ENCODE peak calls at places on chromosome 15, in five cellular contexts. N, M, Q, A and I are unnamed samples.
A peak's percentile ranks its signal among the peaks of the same experiment; 100 is the strongest.

GRCh38 chr15:95558131-95558530 is 772.4 kb upstream of the NR2F2 start:
- DNase-seq in N (no peak), M (peak; percentile 20), Q (peak; percentile 22), A (no peak), I (peak; percentile 29)

GRCh38 chr15:100198442-100198841 is 143.3 kb downstream of the ADAMTS17 start:
- DNase-seq in N (no peak), M (no peak), Q (no peak), A (no peak), I (no peak)

GRCh38 chr15:90004252-90004651 is 3.1 kb downstream of the ZNF710 start:
- DNase-seq in N (no peak), M (no peak), Q (peak; percentile 47), A (peak; percentile 49), I (no peak)

GRCh38 chr15:71725215-71725955 is 85.0 kb upstream of the NR2E3 start:
- DNase-seq in N (no peak), M (no peak), Q (peak; percentile 38), A (no peak), I (peak; percentile 67)

GRCh38 chr15:77123854-77124253 is 52.9 kb upstream of the TSPAN3 start:
- DNase-seq in N (no peak), M (no peak), Q (no peak), A (no peak), I (no peak)

GRCh38 chr15:19956124-19956796 is 585.3 kb downstream of the GOLGA6L6 start:
- DNase-seq in N (no peak), M (no peak), Q (no peak), A (no peak), I (no peak)

GRCh38 chr15:35852818-35853624 is 307.1 kb upstream of the DPH6 start:
- DNase-seq in N (no peak), M (no peak), Q (no peak), A (no peak), I (no peak)

GRCh38 chr15:27336676-27337075 is 365.7 kb downstream of the GABRG3 start:
- DNase-seq in N (no peak), M (no peak), Q (no peak), A (no peak), I (no peak)

GRCh38 chr15:81038975-81039607 is 38.4 kb downstream of the TLNRD1 start:
- DNase-seq in N (no peak), M (no peak), Q (peak; percentile 48), A (peak; percentile 49), I (peak; percentile 63)

GRCh38 chr15:70192490-70192889 is 94.8 kb upstream of the TLE3 start:
- DNase-seq in N (no peak), M (no peak), Q (no peak), A (no peak), I (no peak)

GRCh38 chr15:100777821-100778220 is 101.8 kb upstream of the ALDH1A3 start:
- DNase-seq in N (no peak), M (no peak), Q (no peak), A (no peak), I (no peak)

GRCh38 chr15:36468746-36469145 is 110.7 kb upstream of the CDIN1 start:
- DNase-seq in N (no peak), M (no peak), Q (peak; percentile 88), A (peak; percentile 16), I (peak; percentile 91)

GRCh38 chr15:42461261-42461660 is 29.7 kb downstream of the ZNF106 start:
- DNase-seq in N (no peak), M (no peak), Q (no peak), A (no peak), I (no peak)

GRCh38 chr15:75224281-75224680 is 22.6 kb downstream of the C15orf39 start:
- DNase-seq in N (no peak), M (no peak), Q (no peak), A (no peak), I (no peak)

GRCh38 chr15:100695048-100695447 is 92.7 kb downstream of the ASB7 start:
- DNase-seq in N (no peak), M (no peak), Q (peak; percentile 63), A (no peak), I (no peak)

GRCh38 chr15:89218531-89218930 is 2.8 kb downstream of the RLBP1 start:
- DNase-seq in N (no peak), M (no peak), Q (no peak), A (no peak), I (no peak)

GRCh38 chr15:86915811-86916331 is 836.2 kb downstream of the AGBL1 start:
- DNase-seq in N (peak; percentile 7), M (peak; percentile 47), Q (peak; percentile 69), A (peak; percentile 76), I (peak; percentile 32)

GRCh38 chr15:50109086-50109987 is 9.7 kb downstream of the ATP8B4 start:
- DNase-seq in N (no peak), M (no peak), Q (peak; percentile 21), A (no peak), I (peak; percentile 25)

GRCh38 chr15:78360958-78361714 is 21.0 kb downstream of the CRABP1 start:
- DNase-seq in N (peak; percentile 22), M (no peak), Q (no peak), A (no peak), I (no peak)

GRCh38 chr15:73386886-73387506 is 18.2 kb upstream of the HCN4 start:
- DNase-seq in N (no peak), M (no peak), Q (no peak), A (no peak), I (no peak)

GRCh38 chr15:90994417-90995311 is at the start of gene PRC1:
- DNase-seq in N (peak; percentile 98), M (peak; percentile 99), Q (peak; percentile 99), A (peak; percentile 100), I (peak; percentile 89)

GRCh38 chr15:79193157-79193948 is 89.2 kb upstream of the ANKRD34C start:
- DNase-seq in N (no peak), M (no peak), Q (no peak), A (no peak), I (no peak)

GRCh38 chr15:73325191-73325980 is 43.4 kb downstream of the HCN4 start:
- DNase-seq in N (peak; percentile 63), M (no peak), Q (peak; percentile 5), A (no peak), I (no peak)

GRCh38 chr15:96264801-96265515 is 65.5 kb upstream of the NR2F2 start:
- DNase-seq in N (peak; percentile 35), M (peak; percentile 52), Q (peak; percentile 25), A (peak; percentile 46), I (peak; percentile 78)

GRCh38 chr15:70308011-70308761 is 210.5 kb upstream of the TLE3 start:
- DNase-seq in N (no peak), M (peak; percentile 38), Q (no peak), A (no peak), I (no peak)

GRCh38 chr15:41820791-41821423 is 7.0 kb upstream of the JMJD7 start:
- DNase-seq in N (no peak), M (no peak), Q (no peak), A (no peak), I (no peak)

GRCh38 chr15:68209272-68209671 is 4.1 kb upstream of the CALML4 start:
- DNase-seq in N (no peak), M (no peak), Q (no peak), A (no peak), I (no peak)

GRCh38 chr15:28113426-28114113 is 14.5 kb upstream of the OCA2 start:
- DNase-seq in N (no peak), M (no peak), Q (no peak), A (no peak), I (no peak)

GRCh38 chr15:24924153-24924552 is 30.6 kb upstream of the SNRPN start:
- DNase-seq in N (no peak), M (no peak), Q (no peak), A (no peak), I (no peak)

GRCh38 chr15:88894348-88894818 is 961 bp downstream of the HAPLN3 start:
- DNase-seq in N (peak; percentile 75), M (peak; percentile 96), Q (peak; percentile 58), A (peak; percentile 85), I (no peak)

GRCh38 chr15:57205999-57206398 is 170.3 kb upstream of the CGNL1 start:
- DNase-seq in N (no peak), M (no peak), Q (no peak), A (no peak), I (no peak)

GRCh38 chr15:23384371-23384770 is 29.8 kb downstream of the GOLGA8S start:
- DNase-seq in N (no peak), M (no peak), Q (no peak), A (no peak), I (no peak)

GRCh38 chr15:51909591-51909990 is 62.0 kb downstream of the LEO1 start:
- DNase-seq in N (no peak), M (no peak), Q (no peak), A (no peak), I (no peak)

GRCh38 chr15:33789141-33789540 is 179.2 kb upstream of the CHRM5 start:
- DNase-seq in N (no peak), M (no peak), Q (peak; percentile 72), A (peak; percentile 18), I (no peak)
- H3K4me1 ChIP-seq in N (no peaks in the 10 kb centered on the region), M (no peaks in the 10 kb centered on the region), Q (no peaks in the 10 kb centered on the region), A (no peaks in the 10 kb centered on the region), I (no peaks in the 10 kb centered on the region)

GRCh38 chr15:48695088-48695834 is 49.8 kb upstream of the FBN1 start:
- DNase-seq in N (no peak), M (no peak), Q (peak; percentile 78), A (no peak), I (peak; percentile 88)
- H3K27ac ChIP-seq in N (no peak overlapping the region), M (no peak overlapping the region), Q (no peak overlapping the region), A (no peak overlapping the region), I (peak overlapping the region; percentile 36)

DNA sequence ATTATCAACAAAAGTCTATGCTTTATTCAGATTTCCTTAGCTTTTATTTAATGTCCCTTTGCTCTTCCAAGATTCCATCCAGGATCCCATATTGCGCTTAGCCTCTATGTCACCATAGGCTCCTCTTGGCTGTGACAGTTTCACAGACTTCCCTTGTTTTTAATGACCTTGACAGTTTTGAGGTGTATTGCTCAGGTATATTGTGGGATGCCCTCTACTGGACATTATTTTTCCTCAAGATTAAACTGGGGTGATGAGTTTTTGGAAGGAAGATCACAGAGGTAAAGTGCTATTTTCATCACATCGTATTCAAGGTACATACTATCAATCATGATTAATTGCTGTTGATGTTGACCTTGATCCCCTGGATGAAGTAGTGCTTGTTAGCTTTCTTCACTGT is 99.1 kb upstream of the SMAD3 start:
- DNase-seq in N (peak; percentile 20), M (no peak), Q (no peak), A (no peak), I (no peak)
- TF ChIP-seq CTCF in N (peak; percentile 47), M (peak; percentile 52), Q (peak; percentile 4), A (peak; percentile 20), I (peak; percentile 66)

DNA sequence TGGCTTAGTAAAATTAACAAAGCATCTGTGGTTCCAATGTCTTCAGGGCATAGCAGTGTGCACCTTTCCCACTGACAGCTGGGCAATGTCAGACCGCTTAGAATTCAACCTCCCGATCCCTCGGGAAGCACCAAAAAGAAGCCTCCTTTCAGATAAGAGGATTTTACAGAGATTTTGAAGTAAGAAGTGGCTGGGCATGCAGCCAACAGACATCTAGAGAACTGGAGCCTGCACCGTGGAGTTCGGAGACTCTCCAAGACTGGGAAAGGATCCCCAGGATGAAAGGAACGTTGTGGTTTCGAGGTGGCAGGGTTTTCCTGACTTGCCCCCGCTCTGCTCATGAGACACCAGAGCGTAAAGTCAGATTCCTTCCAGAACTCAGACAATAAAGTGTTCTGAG is 5.3 kb downstream of the FAM174B start:
- DNase-seq in N (no peak), M (no peak), Q (peak; percentile 70), A (peak; percentile 49), I (no peak)
- H3K4me1 ChIP-seq in N (peaks cover 3% of the 10 kb centered on the region), M (no peaks in the 10 kb centered on the region), Q (peaks cover 19% of the 10 kb centered on the region), A (peaks cover 24% of the 10 kb centered on the region), I (no peaks in the 10 kb centered on the region)

DNA sequence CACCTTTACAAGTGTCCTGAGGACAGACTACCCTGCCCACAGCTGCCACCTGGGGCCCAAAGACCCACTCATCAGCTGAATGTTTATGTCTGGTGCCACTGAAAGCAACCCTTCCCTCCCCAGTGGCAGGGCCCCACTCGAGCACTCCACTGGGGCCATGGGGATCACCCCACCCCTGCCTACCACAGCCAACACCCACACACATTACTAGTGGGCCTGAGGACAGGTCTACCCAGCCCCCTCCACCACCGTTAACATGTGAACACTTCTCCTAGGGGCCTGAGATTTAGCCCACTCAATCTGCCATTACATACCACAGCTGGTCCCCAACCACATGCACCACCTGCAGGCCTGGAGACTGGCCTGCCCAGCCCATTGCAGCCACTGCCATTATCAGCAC is 52.3 kb downstream of the ADAM10 start:
- DNase-seq in N (no peak), M (no peak), Q (no peak), A (no peak), I (no peak)
- H3K27ac ChIP-seq in N (no peak overlapping the region), M (no peak overlapping the region), Q (no peak overlapping the region), A (no peak overlapping the region), I (no peak overlapping the region)